ENCODE peak calls at places on chromosomes 6 and 20, in five cellular contexts. U, Z, F, D and H are unnamed samples.

GRCh38 chr6:35092362-35093117 is 48.6 kb downstream of the TCP11 start:
- DNase-seq in D (no peak), U (peak), Z (peak), F (no peak), H (peak)

GRCh38 chr6:125904871-125905270 is 51.7 kb upstream of the HINT3 start:
- DNase-seq in Z (no peak), F (no peak), U (no peak), D (no peak), H (no peak)

GRCh38 chr6:97401533-97401932 is 118.5 kb upstream of the MMS22L start:
- DNase-seq in Z (peak), F (no peak), D (no peak), U (no peak), H (no peak)

GRCh38 chr6:6730831-6731230 is 142.3 kb downstream of the LY86 start:
- DNase-seq in U (peak), F (no peak), Z (peak), D (no peak), H (peak)

GRCh38 chr6:84150680-84151079 is 76.8 kb downstream of the CEP162 start:
- DNase-seq in U (no peak), D (no peak), F (no peak), Z (peak), H (peak)

GRCh38 chr6:79543411-79543810 is 6.2 kb upstream of the LCA5 start:
- DNase-seq in Z (no peak), D (no peak), F (no peak), U (no peak), H (no peak)

GRCh38 chr6:40848038-40848437 is 191.0 kb downstream of the UNC5CL start:
- DNase-seq in F (no peak), U (no peak), Z (no peak), D (no peak), H (no peak)

GRCh38 chr20:38034108-38034649 is 633 bp downstream of the RPRD1B start:
- DNase-seq in F (no peak), Z (no peak), D (no peak), U (no peak), H (no peak)

GRCh38 chr20:31488171-31488570 is 13.1 kb downstream of the REM1 start:
- DNase-seq in F (no peak), Z (no peak), U (peak), D (no peak), H (no peak)

GRCh38 chr6:89221971-89222887 is 5.1 kb upstream of the GABRR1 start:
- DNase-seq in D (no peak), F (peak), Z (no peak), U (no peak), H (no peak)
- H3K4me3 ChIP-seq in D (peak), F (peak), Z (no peak), U (no peak), H (no peak)

DNA sequence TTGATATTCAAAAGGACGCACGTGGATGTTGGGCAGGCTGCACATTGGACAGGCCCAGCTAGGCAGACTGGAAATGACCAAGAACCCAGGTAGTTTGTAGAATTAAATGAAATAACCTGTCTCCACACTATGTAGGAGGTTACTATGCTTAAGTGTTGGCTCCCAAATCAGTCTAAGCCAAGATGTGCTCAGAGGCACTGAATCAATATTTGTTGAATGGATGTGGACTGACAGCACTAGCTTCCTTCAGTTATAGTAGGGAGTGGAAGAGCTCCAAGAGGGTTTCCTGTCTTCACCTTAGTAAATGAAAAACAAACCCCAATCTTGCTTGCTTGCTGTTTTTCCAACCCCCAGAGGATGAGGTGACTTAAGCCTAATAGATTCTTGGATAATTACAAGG is 180.5 kb downstream of the JARID2 start:
- DNase-seq in D (no peak), U (no peak), Z (no peak), F (no peak), H (no peak)
- H3K27ac ChIP-seq in D (no peak), U (no peak), Z (no peak), F (no peak), H (no peak)

GRCh38 chr6:105873256-105873704 is 212.9 kb upstream of the PRDM1 start:
- DNase-seq in F (no peak), D (no peak), Z (no peak), U (no peak), H (no peak)
- TF ChIP-seq CTCF in F (no peak), D (no peak), Z (no peak), U (no peak), H (no peak)

GRCh38 chr6:3439961-3440360 is 16.9 kb downstream of the SLC22A23 start:
- DNase-seq in Z (no peak), F (no peak), U (no peak), D (no peak), H (no peak)
- H3K4me3 ChIP-seq in Z (no peak), F (no peak), U (no peak), D (no peak), H (no peak)

GRCh38 chr6:42224222-42225042 is 6.8 kb upstream of the MRPS10 start:
- DNase-seq in U (no peak), D (no peak), Z (peak), F (no peak), H (no peak)

GRCh38 chr6:42225043-42225368 is 7.3 kb upstream of the MRPS10 start:
- DNase-seq in D (no peak), F (no peak), Z (no peak), U (no peak), H (no peak)

GRCh38 chr6:42220754-42221153 is 3.1 kb upstream of the MRPS10 start:
- DNase-seq in U (no peak), D (no peak), Z (no peak), F (no peak), H (no peak)

GRCh38 chr6:42221546-42221945 is 3.9 kb upstream of the MRPS10 start:
- DNase-seq in F (no peak), D (no peak), Z (no peak), U (no peak), H (no peak)

GRCh38 chr6:42222450-42222849 is 4.8 kb upstream of the MRPS10 start:
- DNase-seq in U (no peak), D (no peak), Z (no peak), F (no peak), H (no peak)
- H3K27ac ChIP-seq in U (no peak), D (no peak), Z (no peak), F (no peak), H (no peak)

GRCh38 chr20:1389703-1390385 is 3.0 kb downstream of the FKBP1A start:
- DNase-seq in U (no peak), F (no peak), Z (no peak), D (no peak), H (no peak)
- TF ChIP-seq CTCF in U (no peak), F (no peak), Z (no peak), D (no peak), H (no peak)

GRCh38 chr6:28543671-28544131 is 18.0 kb downstream of the GPX5 start:
- DNase-seq in F (no peak), U (no peak), D (no peak), Z (no peak), H (no peak)

GRCh38 chr6:28542440-28543293 is 17.0 kb downstream of the GPX5 start:
- DNase-seq in U (no peak), Z (peak), F (no peak), D (no peak), H (peak)

GRCh38 chr6:28544211-28544610 is 18.5 kb downstream of the GPX5 start:
- DNase-seq in D (no peak), Z (no peak), U (no peak), F (no peak), H (no peak)

GRCh38 chr6:28545955-28546354 is 20.3 kb downstream of the GPX5 start:
- DNase-seq in Z (no peak), F (no peak), U (no peak), D (no peak), H (no peak)

GRCh38 chr6:28541996-28542395 is 16.3 kb downstream of the GPX5 start:
- DNase-seq in U (no peak), D (no peak), Z (no peak), F (no peak), H (no peak)
- H3K4me3 ChIP-seq in U (no peak), D (no peak), Z (no peak), F (no peak), H (no peak)

DNA sequence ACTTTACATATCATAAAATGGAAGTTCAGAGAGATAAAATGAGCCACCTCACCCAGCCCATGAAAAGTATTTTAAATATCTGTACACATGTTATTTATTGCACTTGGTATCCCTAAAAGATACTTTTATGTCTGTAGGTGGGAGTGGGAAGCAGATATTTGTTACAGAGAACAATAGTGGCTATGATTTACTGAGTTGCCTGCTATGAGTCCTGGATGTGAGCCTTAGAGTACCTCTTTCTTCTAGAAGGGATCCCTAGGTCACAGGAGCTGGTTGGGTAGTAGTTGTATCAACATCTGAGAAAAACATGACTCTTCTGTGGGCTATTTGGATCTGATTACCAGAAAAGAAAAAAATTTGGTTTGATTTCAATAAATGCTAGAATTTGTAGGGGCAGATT is 52.5 kb upstream of the EIF2S2 start:
- DNase-seq in U (no peak), F (no peak), Z (no peak), D (no peak), H (no peak)
- H3K27ac ChIP-seq in U (no peak), F (no peak), Z (no peak), D (no peak), H (no peak)